ENCODE peak calls at places on chromosomes 4 and X, in six cellular contexts. I is trophoblast cell, W is H9, E is neuronal stem cell, X is IMR-90, A is H1. H is an unnamed sample.
A peak's percentile ranks its signal among the peaks of the same experiment; 100 is the strongest.

GRCh38 chr4:174423257-174423944 is 98.9 kb downstream of the HPGD start:
- DNase-seq in I (peak; percentile 79), X (peak; percentile 5), A (no peak), E (no peak), W (no peak), H (peak; percentile 83)

GRCh38 chr4:128675083-128675482 is 134.4 kb upstream of the JADE1 start:
- DNase-seq in A (no peak), I (no peak), W (no peak), X (no peak), E (no peak), H (no peak)

GRCh38 chrX:12789976-12790375 is 1.2 kb upstream of the PRPS2 start:
- DNase-seq in W (no peak), I (no peak), X (no peak), E (no peak), A (no peak), H (no peak)

GRCh38 chr4:145481164-145481941 is at the start of gene SMAD1:
- DNase-seq in E (peak; percentile 64), I (peak; percentile 77), A (no peak), W (peak; percentile 69), X (peak; percentile 82), H (peak; percentile 85)

GRCh38 chr4:105979506-105979905 is 84.2 kb downstream of the NPNT start:
- DNase-seq in E (no peak), I (no peak), W (no peak), A (no peak), X (no peak), H (peak; percentile 95)

GRCh38 chrX:129842510-129843208 is 1.0 kb downstream of the ZDHHC9 start:
- DNase-seq in I (peak; percentile 4), W (no peak), X (peak; percentile 49), E (no peak), A (no peak), H (peak; percentile 61)

GRCh38 chr4:153634737-153635353 is 49.2 kb upstream of the TLR2 start:
- DNase-seq in I (no peak), A (no peak), W (no peak), X (peak; percentile 8), E (no peak), H (peak; percentile 11)

GRCh38 chr4:141899541-141899940 is 263.2 kb downstream of the IL15 start:
- DNase-seq in I (no peak), E (no peak), X (no peak), W (no peak), A (no peak), H (no peak)

GRCh38 chr4:166498541-166498940 is 625.5 kb downstream of the TLL1 start:
- DNase-seq in X (no peak), I (no peak), A (no peak), W (no peak), E (no peak), H (peak; percentile 2)

GRCh38 chr4:147117400-147117799 is 171.7 kb upstream of the TTC29 start:
- DNase-seq in I (no peak), W (no peak), A (no peak), X (no peak), E (no peak), H (peak; percentile 17)

GRCh38 chrX:113548308-113549015 is 707.8 kb upstream of the AMOT start:
- DNase-seq in W (peak; percentile 73), E (peak; percentile 14), X (no peak), I (no peak), A (no peak), H (no peak)
- H3K27me3 ChIP-seq in W (no peaks in the 10 kb centered on the region), E (no peaks in the 10 kb centered on the region), X (peaks cover 2% of the 10 kb centered on the region), I (no peaks in the 10 kb centered on the region), A (no peaks in the 10 kb centered on the region), H (peaks cover 19% of the 10 kb centered on the region)

GRCh38 chrX:39519566-39520301 is 578.0 kb downstream of the BCOR start:
- DNase-seq in X (no peak), A (no peak), W (no peak), I (no peak), E (no peak), H (no peak)

GRCh38 chrX:39516399-39516798 is 581.4 kb downstream of the BCOR start:
- DNase-seq in A (no peak), I (no peak), X (no peak), E (no peak), W (no peak), H (no peak)

GRCh38 chrX:39513836-39514235 is 583.9 kb downstream of the BCOR start:
- DNase-seq in E (no peak), I (peak; percentile 91), A (no peak), W (no peak), X (no peak), H (peak; percentile 1)

GRCh38 chrX:39518451-39519212 is 579.1 kb downstream of the BCOR start:
- DNase-seq in E (no peak), I (no peak), X (no peak), W (no peak), A (no peak), H (no peak)

DNA sequence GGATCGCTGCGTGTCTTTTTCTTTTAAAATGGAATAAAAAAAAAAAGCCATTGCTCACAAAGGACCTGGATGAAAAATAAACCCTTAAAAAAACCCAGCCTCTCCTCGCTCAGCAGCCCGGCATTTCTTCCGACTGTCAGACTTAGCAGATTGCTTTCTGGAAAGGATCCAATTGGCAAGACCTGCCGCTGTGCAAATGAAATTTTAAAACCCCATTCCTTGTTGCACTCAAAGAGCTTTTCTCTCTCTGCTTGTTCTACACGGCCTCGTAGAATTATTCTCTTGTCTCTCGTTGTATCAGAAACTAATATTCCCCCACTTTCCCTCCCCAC is 578.6 kb downstream of the BCOR start:
- DNase-seq in W (no peak), I (no peak), A (no peak), E (no peak), X (no peak), H (no peak)
- H4K91ac ChIP-seq in W (no peak overlapping the region), I (no peak overlapping the region), A (no peak overlapping the region), E (no peak overlapping the region), X (no peak overlapping the region), H (no peak overlapping the region)

DNA sequence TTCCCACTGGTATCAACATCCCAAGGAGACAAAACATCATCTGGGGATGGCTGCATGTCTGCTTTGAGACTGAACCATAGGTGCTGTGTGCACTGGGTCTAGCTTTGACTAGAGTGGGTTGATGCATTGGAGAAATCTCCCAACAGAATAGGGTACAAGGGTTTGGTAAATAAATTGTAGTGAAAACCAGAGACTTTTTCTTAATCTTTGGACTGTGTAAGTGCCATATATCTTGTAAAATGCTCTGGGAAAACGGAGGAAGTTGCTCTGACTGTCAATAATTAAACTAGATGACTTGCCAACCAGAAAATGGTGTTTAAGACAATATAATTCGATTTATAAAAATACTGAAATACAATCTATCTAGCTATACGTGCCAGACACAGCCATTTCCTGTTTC is 1064.0 kb upstream of the SLIT2 start:
- DNase-seq in W (no peak), I (no peak), A (no peak), E (no peak), X (no peak), H (no peak)
- H2BK120ac ChIP-seq in W (no peak overlapping the region), I (no peak overlapping the region), A (peak overlapping the region; percentile 18), E (no peak overlapping the region), X (no peak overlapping the region), H (no peak overlapping the region)

GRCh38 chrX:99091459-99091858 is 1318.6 kb downstream of the PCDH19 start:
- DNase-seq in W (no peak), I (no peak), A (no peak), X (no peak), E (no peak), H (no peak)
- H3K27me3 ChIP-seq in W (no peaks in the 10 kb centered on the region), I (no peaks in the 10 kb centered on the region), A (no peaks in the 10 kb centered on the region), X (no peaks in the 10 kb centered on the region), E (no peaks in the 10 kb centered on the region), H (no peaks in the 10 kb centered on the region)

GRCh38 chr4:181971973-181972372 is 271.2 kb upstream of the TENM3 start:
- DNase-seq in W (no peak), I (peak; percentile 22), A (no peak), E (no peak), X (peak; percentile 64), H (no peak)

GRCh38 chr4:181971411-181971810 is 271.8 kb upstream of the TENM3 start:
- DNase-seq in E (no peak), I (peak; percentile 50), W (no peak), X (no peak), A (no peak), H (no peak)

GRCh38 chr4:181976743-181977142 is 266.5 kb upstream of the TENM3 start:
- DNase-seq in W (no peak), I (no peak), E (no peak), A (no peak), X (no peak), H (no peak)
- H4K91ac ChIP-seq in W (no peak overlapping the region), I (no peak overlapping the region), E (no peak overlapping the region), A (no peak overlapping the region), X (no peak overlapping the region), H (no peak overlapping the region)

DNA sequence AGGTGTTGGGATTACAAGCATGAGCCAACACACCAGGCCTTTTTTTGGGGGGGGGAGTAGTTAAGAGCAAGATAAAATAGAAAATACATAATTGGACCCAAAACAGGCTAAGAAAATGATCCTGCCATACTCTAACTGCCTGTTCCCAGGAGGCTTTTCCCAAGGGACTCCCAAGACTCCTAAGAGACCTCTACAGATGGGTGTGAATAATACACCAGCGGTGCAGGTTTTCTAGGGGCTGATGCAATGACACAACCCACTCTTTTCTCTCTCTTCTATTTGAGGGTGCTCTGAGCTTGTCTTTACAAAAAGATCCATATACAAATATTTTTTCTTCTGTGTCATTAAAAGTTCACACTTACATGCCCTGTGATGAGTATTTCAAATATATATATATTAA is 116.9 kb downstream of the RASL11B start:
- DNase-seq in A (no peak), E (no peak), I (no peak), W (no peak), X (no peak), H (no peak)
- H2BK120ac ChIP-seq in A (no peak overlapping the region), E (no peak overlapping the region), I (no peak overlapping the region), W (no peak overlapping the region), X (no peak overlapping the region), H (no peak overlapping the region)

GRCh38 chr4:70023218-70023617 is 5.0 kb upstream of the HTN3 start:
- DNase-seq in A (no peak), W (no peak), I (no peak), E (no peak), X (no peak), H (no peak)
- H3K27me3 ChIP-seq in A (no peaks in the 10 kb centered on the region), W (no peaks in the 10 kb centered on the region), I (no peaks in the 10 kb centered on the region), E (no peaks in the 10 kb centered on the region), X (no peaks in the 10 kb centered on the region), H (no peaks in the 10 kb centered on the region)